ENCODE peak calls at places on chromosomes 4 and X, in five cellular contexts. T is LNCaP clone FGC, I is EL, F is HS-5, V is endothelial cell. R is an unnamed sample.

GRCh38 chrX:43836435-43837184 is 45.6 kb downstream of the MAOB start:
- DNase-seq in V (peak), T (peak), F (no peak), I (peak), R (no peak)

GRCh38 chr4:54783402-54784110 is 125.8 kb downstream of the KIT start:
- DNase-seq in F (no peak), V (no peak), I (peak), T (no peak), R (no peak)

GRCh38 chr4:4640692-4641091 is 98.8 kb upstream of the STX18 start:
- DNase-seq in F (no peak), T (no peak), V (peak), I (no peak), R (no peak)

GRCh38 chr4:61044837-61045236 is 155.3 kb upstream of the ADGRL3 start:
- DNase-seq in I (no peak), V (no peak), F (no peak), T (no peak), R (no peak)

GRCh38 chr4:156100651-156101050 is 147.0 kb upstream of the CTSO start:
- DNase-seq in I (no peak), V (no peak), T (no peak), F (no peak), R (no peak)

GRCh38 chrX:43677993-43678392 is 21.9 kb downstream of the MAOA start:
- DNase-seq in I (no peak), V (no peak), T (no peak), F (no peak), R (no peak)

GRCh38 chr4:174629265-174629664 is 107.0 kb upstream of the HPGD start:
- DNase-seq in T (no peak), F (no peak), I (no peak), V (no peak), R (no peak)

GRCh38 chr4:9946171-9946570 is 75.1 kb downstream of the SLC2A9 start:
- DNase-seq in T (no peak), F (no peak), I (no peak), V (no peak), R (no peak)

GRCh38 chrX:34586936-34587335 is 70.1 kb downstream of the TMEM47 start:
- DNase-seq in V (no peak), I (no peak), T (no peak), F (no peak), R (no peak)

R was measured in germinal center.